ENCODE peak calls at places on chromosomes 16 and 17, in seven cellular contexts. G is RWPE1, O is endothelial cell, J is pancreas, U is neural progenitor cell, N is adrenal gland, K is tibial artery. Y is an unnamed sample.

GRCh38 chr17:45172541-45173286 is 11.0 kb downstream of the HEXIM2 start:
- DNase-seq in G (peak), O (no peak), J (peak), U (peak), N (peak), K (peak), Y (peak)

GRCh38 chr17:37179893-37180292 is 195.9 kb upstream of the C17orf78 start:
- DNase-seq in G (peak), O (no peak), J (no peak), U (no peak), N (no peak), K (no peak), Y (peak)

GRCh38 chr16:59400830-59401229 is 666.7 kb upstream of the GOT2 start:
- DNase-seq in G (no peak), O (no peak), J (no peak), U (no peak), N (no peak), K (no peak), Y (no peak)

GRCh38 chr16:30996324-30996999 is 11.5 kb downstream of the HSD3B7 start:
- DNase-seq in G (no peak), O (no peak), J (no peak), U (no peak), N (no peak), K (no peak), Y (no peak)

GRCh38 chr16:89360760-89361435 is 129.5 kb downstream of the ANKRD11 start:
- DNase-seq in G (no peak), O (no peak), J (no peak), U (no peak), N (no peak), K (no peak), Y (no peak)

GRCh38 chr16:14364386-14365199 is 265.5 kb downstream of the PARN start:
- DNase-seq in G (peak), O (no peak), J (no peak), U (peak), N (no peak), K (no peak), Y (peak)

GRCh38 chr17:81040791-81041337 is 5.9 kb downstream of the BAIAP2 start:
- DNase-seq in G (no peak), O (peak), J (no peak), U (peak), N (peak), K (no peak), Y (peak)

GRCh38 chr17:67730706-67731105 is 13.0 kb downstream of the NOL11 start:
- DNase-seq in G (no peak), O (no peak), J (no peak), U (no peak), N (no peak), K (no peak), Y (no peak)

GRCh38 chr16:66273644-66274334 is 92.7 kb upstream of the CDH5 start:
- DNase-seq in G (no peak), O (peak), J (no peak), U (no peak), N (no peak), K (no peak), Y (peak)

GRCh38 chr16:88735616-88736015 is 29.3 kb downstream of the CTU2 start:
- DNase-seq in G (no peak), O (no peak), J (no peak), U (no peak), N (no peak), K (no peak), Y (no peak)

GRCh38 chr17:45720386-45720785 is 63.7 kb upstream of the CRHR1 start:
- DNase-seq in G (no peak), O (no peak), J (no peak), U (no peak), N (no peak), K (no peak), Y (no peak)

GRCh38 chr16:72050769-72051464 is 3.4 kb upstream of the HP start:
- DNase-seq in G (no peak), O (no peak), J (no peak), U (no peak), N (no peak), K (no peak), Y (peak)

GRCh38 chr17:52606590-52606989 is 448.1 kb upstream of the CA10 start:
- DNase-seq in G (no peak), O (no peak), J (no peak), U (no peak), N (no peak), K (no peak), Y (no peak)

GRCh38 chr17:48542956-48543853 is 1.7 kb downstream of the HOXB2 start:
- DNase-seq in G (no peak), O (peak), J (no peak), U (peak), N (peak), K (peak), Y (peak)

GRCh38 chr16:86905302-86905701 is 327.0 kb downstream of the FOXL1 start:
- DNase-seq in G (no peak), O (no peak), J (no peak), U (no peak), N (no peak), K (peak), Y (no peak)

GRCh38 chr17:44146375-44147346 is 4.9 kb downstream of the HROB start:
- DNase-seq in G (no peak), O (no peak), J (no peak), U (no peak), N (no peak), K (no peak), Y (no peak)

GRCh38 chr17:6492892-6493674 is 48.8 kb downstream of the PIMREG start:
- DNase-seq in G (no peak), O (no peak), J (no peak), U (no peak), N (no peak), K (no peak), Y (no peak)

GRCh38 chr16:82175627-82176026 is 5.6 kb upstream of the MPHOSPH6 start:
- DNase-seq in G (no peak), O (no peak), J (no peak), U (no peak), N (no peak), K (no peak), Y (no peak)

GRCh38 chr17:63998050-63998720 is at the start of gene PRR29:
- DNase-seq in G (peak), O (peak), J (peak), U (peak), N (peak), K (no peak), Y (no peak)

GRCh38 chr17:17906418-17907215 is 65.6 kb downstream of the TOM1L2 start:
- DNase-seq in G (no peak), O (no peak), J (no peak), U (no peak), N (no peak), K (no peak), Y (no peak)

GRCh38 chr17:9672691-9673090 is 27.4 kb downstream of the USP43 start:
- DNase-seq in G (no peak), O (no peak), J (no peak), U (no peak), N (no peak), K (no peak), Y (no peak)

GRCh38 chr16:58028541-58029070 is 3.1 kb downstream of the MMP15 start:
- DNase-seq in G (no peak), O (no peak), J (peak), U (no peak), N (peak), K (no peak), Y (no peak)

GRCh38 chr17:17693253-17693954 is 12.1 kb downstream of the RAI1 start:
- DNase-seq in G (peak), O (peak), J (peak), U (peak), N (no peak), K (peak), Y (peak)

GRCh38 chr16:70805787-70806186 is 4.8 kb upstream of the VAC14 start:
- DNase-seq in G (peak), O (no peak), J (no peak), U (no peak), N (no peak), K (no peak), Y (peak)

GRCh38 chr16:12016166-12016947 is 39.8 kb downstream of the SNX29 start:
- DNase-seq in G (no peak), O (no peak), J (no peak), U (no peak), N (no peak), K (no peak), Y (peak)

GRCh38 chr17:41972571-41973411 is 6.2 kb downstream of the CNP start:
- DNase-seq in G (no peak), O (no peak), J (peak), U (no peak), N (no peak), K (no peak), Y (no peak)

GRCh38 chr16:10754941-10755340 is 11.3 kb downstream of the NUBP1 start:
- DNase-seq in G (peak), O (no peak), J (no peak), U (no peak), N (no peak), K (no peak), Y (peak)

GRCh38 chr17:55731586-55732250 is 9.1 kb upstream of the TMEM100 start:
- DNase-seq in G (no peak), O (no peak), J (no peak), U (peak), N (peak), K (peak), Y (no peak)

GRCh38 chr17:80025140-80025539 is 10.5 kb downstream of the TBC1D16 start:
- DNase-seq in G (no peak), O (no peak), J (no peak), U (peak), N (no peak), K (no peak), Y (no peak)

GRCh38 chr17:80992077-80992947 is 671 bp downstream of the CHMP6 start:
- DNase-seq in G (no peak), O (no peak), J (no peak), U (peak), N (no peak), K (no peak), Y (no peak)

GRCh38 chr16:81415757-81416156 is 28.9 kb upstream of the CMIP start:
- DNase-seq in G (no peak), O (peak), J (no peak), U (peak), N (no peak), K (no peak), Y (no peak)

GRCh38 chr17:72503556-72503955 is 382.7 kb downstream of the SOX9 start:
- DNase-seq in G (no peak), O (no peak), J (no peak), U (no peak), N (no peak), K (no peak), Y (no peak)

GRCh38 chr17:46875849-46876352 is 24.5 kb downstream of the WNT9B start:
- DNase-seq in G (no peak), O (no peak), J (no peak), U (no peak), N (no peak), K (no peak), Y (no peak)

GRCh38 chr17:28334666-28335200 is 539 bp downstream of the IFT20 start:
- DNase-seq in G (no peak), O (no peak), J (no peak), U (no peak), N (no peak), K (no peak), Y (no peak)

GRCh38 chr17:1108810-1109605 is 70.8 kb downstream of the ABR start:
- DNase-seq in G (peak), O (peak), J (no peak), U (peak), N (peak), K (no peak), Y (peak)

GRCh38 chr17:36743130-36743529 is 141.7 kb downstream of the MRM1 start:
- DNase-seq in G (no peak), O (no peak), J (no peak), U (no peak), N (no peak), K (no peak), Y (no peak)

GRCh38 chr17:17205368-17206148 is 575 bp downstream of the PLD6 start:
- DNase-seq in G (peak), O (no peak), J (peak), U (no peak), N (peak), K (peak), Y (peak)

GRCh38 chr16:84397090-84397489 is 28.8 kb downstream of the ATP2C2 start:
- DNase-seq in G (no peak), O (no peak), J (no peak), U (no peak), N (no peak), K (no peak), Y (no peak)
- TF ChIP-seq CTCF in G (peak), O (peak), J (no peak), U (peak), N (no peak), K (no peak), Y (peak)

GRCh38 chr17:50620848-50621247 is 13.8 kb upstream of the ABCC3 start:
- DNase-seq in G (no peak), O (peak), J (no peak), U (peak), N (no peak), K (no peak), Y (no peak)
- TF ChIP-seq CTCF in G (no peak), O (no peak), J (no peak), U (peak), N (no peak), K (no peak), Y (no peak)

GRCh38 chr16:1920727-1921155 is 2.5 kb upstream of the HS3ST6 start:
- DNase-seq in G (no peak), O (peak), J (no peak), U (peak), N (no peak), K (no peak), Y (no peak)

GRCh38 chr16:1922357-1922756 is 4.1 kb upstream of the HS3ST6 start:
- DNase-seq in G (no peak), O (no peak), J (no peak), U (no peak), N (no peak), K (no peak), Y (no peak)

GRCh38 chr16:1926223-1926718 is 8.1 kb upstream of the HS3ST6 start:
- DNase-seq in G (no peak), O (no peak), J (no peak), U (no peak), N (no peak), K (no peak), Y (no peak)

GRCh38 chr16:1924095-1924494 is 5.9 kb upstream of the HS3ST6 start:
- DNase-seq in G (no peak), O (no peak), J (no peak), U (peak), N (no peak), K (no peak), Y (no peak)

DNA sequence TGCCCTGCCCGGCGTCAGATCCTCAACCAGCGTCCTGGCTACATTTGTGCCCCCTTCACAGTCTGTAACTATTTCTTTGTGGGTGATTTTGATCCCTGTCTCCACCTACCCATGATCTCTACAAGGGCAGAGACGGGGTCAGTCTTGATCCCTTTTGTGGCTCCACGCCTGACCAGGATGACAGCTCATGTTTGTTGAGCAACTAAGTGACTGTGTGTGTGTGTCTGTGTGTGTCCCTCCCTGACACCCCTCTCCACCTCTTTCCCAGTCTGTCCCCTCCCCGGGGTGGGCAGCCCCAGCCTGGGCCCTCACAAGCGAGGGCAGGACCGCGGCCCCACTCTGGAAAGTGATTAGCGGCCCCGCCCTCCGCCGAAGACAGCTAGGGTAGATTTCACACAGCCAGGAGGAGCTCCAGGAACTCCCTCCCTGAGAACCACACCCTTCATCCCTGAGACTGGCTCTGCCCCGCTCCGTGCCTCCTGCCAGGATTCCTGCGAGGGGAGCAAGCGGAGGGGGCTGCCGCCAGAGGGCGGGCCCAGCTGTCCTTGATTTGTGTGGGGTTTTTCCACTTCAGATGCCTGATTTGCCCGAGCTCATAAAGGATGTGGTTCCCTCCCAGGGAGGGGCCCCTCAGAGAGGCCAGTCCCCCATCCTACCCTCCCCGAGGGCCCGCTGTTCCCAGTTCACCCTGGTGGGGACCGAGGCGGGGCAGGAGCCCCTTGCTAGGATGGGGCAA is 5.3 kb upstream of the HS3ST6 start:
- DNase-seq in G (peak), O (no peak), J (no peak), U (peak), N (peak), K (no peak), Y (peak)
- TF ChIP-seq CTCF in G (peak), O (peak), J (no peak), U (peak), N (no peak), K (no peak), Y (no peak)

GRCh38 chr16:48865511-48865910 is 255.5 kb upstream of the N4BP1 start:
- DNase-seq in G (no peak), O (no peak), J (no peak), U (no peak), N (no peak), K (no peak), Y (no peak)

GRCh38 chr16:48860341-48860740 is 250.4 kb upstream of the N4BP1 start:
- DNase-seq in G (no peak), O (no peak), J (no peak), U (no peak), N (no peak), K (no peak), Y (peak)

GRCh38 chr16:48862087-48862532 is 252.1 kb upstream of the N4BP1 start:
- DNase-seq in G (peak), O (no peak), J (no peak), U (peak), N (no peak), K (no peak), Y (peak)

GRCh38 chr16:48864055-48864454 is 254.1 kb upstream of the N4BP1 start:
- DNase-seq in G (no peak), O (no peak), J (no peak), U (no peak), N (no peak), K (no peak), Y (no peak)
- TF ChIP-seq CTCF in G (no peak), O (peak), J (no peak), U (peak), N (no peak), K (no peak), Y (no peak)

GRCh38 chr17:33725675-33726271 is 432.7 kb upstream of the ASIC2 start:
- DNase-seq in G (peak), O (peak), J (peak), U (peak), N (peak), K (peak), Y (no peak)
- TF ChIP-seq CTCF in G (peak), O (peak), J (peak), U (peak), N (peak), K (no peak), Y (no peak)

GRCh38 chr16:50274771-50275415 is 8.5 kb downstream of the ADCY7 start:
- DNase-seq in G (no peak), O (no peak), J (no peak), U (no peak), N (no peak), K (no peak), Y (no peak)
- TF ChIP-seq CTCF in G (no peak), O (no peak), J (no peak), U (no peak), N (no peak), K (no peak), Y (no peak)

GRCh38 chr17:31366088-31366487 is 25.4 kb upstream of the RAB11FIP4 start:
- DNase-seq in G (no peak), O (no peak), J (no peak), U (no peak), N (no peak), K (no peak), Y (no peak)

GRCh38 chr17:31369266-31369665 is 22.2 kb upstream of the RAB11FIP4 start:
- DNase-seq in G (no peak), O (no peak), J (no peak), U (no peak), N (no peak), K (no peak), Y (no peak)

DNA sequence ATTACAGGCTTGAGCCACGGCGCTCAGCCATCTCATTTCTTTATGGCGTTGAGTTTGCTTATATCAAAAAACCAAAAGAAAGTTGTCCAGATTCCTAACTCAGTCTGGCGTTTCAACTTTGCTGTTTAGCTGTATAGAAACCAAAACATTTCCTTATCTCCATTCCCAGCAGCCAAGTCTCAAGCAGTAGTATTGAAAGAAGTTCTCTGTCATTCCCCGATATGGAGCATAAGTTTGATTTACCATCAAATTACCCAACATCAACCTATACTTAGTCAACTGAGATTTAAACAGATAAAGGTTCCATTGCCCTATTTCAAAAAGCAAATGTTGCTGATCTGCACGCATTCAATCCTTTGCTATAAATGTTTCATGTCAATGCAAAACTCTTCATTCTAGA is 27.5 kb upstream of the RAB11FIP4 start:
- DNase-seq in G (no peak), O (no peak), J (no peak), U (no peak), N (no peak), K (no peak), Y (no peak)
- TF ChIP-seq CTCF in G (no peak), O (no peak), J (no peak), U (no peak), N (no peak), K (no peak), Y (no peak)

GRCh38 chr17:31533546-31534155 is 142.2 kb downstream of the RAB11FIP4 start:
- DNase-seq in G (peak), O (peak), J (no peak), U (peak), N (peak), K (no peak), Y (peak)
- TF ChIP-seq CTCF in G (peak), O (peak), J (no peak), U (peak), N (peak), K (no peak), Y (no peak)

GRCh38 chr17:73956595-73957465 is 246.6 kb upstream of the RPL38 start:
- DNase-seq in G (peak), O (peak), J (peak), U (peak), N (peak), K (no peak), Y (peak)
- TF ChIP-seq CTCF in G (no peak), O (peak), J (peak), U (peak), N (peak), K (no peak), Y (peak)

GRCh38 chr17:50114849-50115357 is 15.1 kb downstream of the SAMD14 start:
- DNase-seq in G (no peak), O (peak), J (no peak), U (peak), N (peak), K (no peak), Y (peak)
- TF ChIP-seq CTCF in G (peak), O (no peak), J (peak), U (peak), N (peak), K (peak), Y (peak)